ENCODE peak calls at places on chromosomes 12 and 14, in seven cellular contexts. F, Y, S, A, J, Q and K are unnamed samples.
A peak's percentile ranks its signal among the peaks of the same experiment; 100 is the strongest.

GRCh38 chr12:107243316-107243715 is 150.0 kb upstream of the CRY1 start:
- DNase-seq in Y (no peak), A (no peak), Q (no peak), J (no peak), S (no peak), F (no peak), K (no peak)

GRCh38 chr12:74780458-74781241 is 243.0 kb downstream of the ATXN7L3B start:
- DNase-seq in Y (peak; percentile 24), J (peak; percentile 36), S (no peak), F (no peak), A (no peak), Q (peak; percentile 81), K (no peak)

GRCh38 chr14:100656996-100657395 is 69.7 kb upstream of the DLK1 start:
- DNase-seq in S (no peak), Y (no peak), J (no peak), A (no peak), Q (no peak), F (no peak), K (no peak)

GRCh38 chr14:52305014-52305413 is 9.1 kb upstream of the PTGER2 start:
- DNase-seq in F (no peak), S (no peak), A (no peak), Q (no peak), J (no peak), Y (no peak), K (no peak)

GRCh38 chr14:100062602-100063001 is 2.6 kb upstream of the EVL start:
- DNase-seq in S (no peak), F (peak; percentile 60), A (no peak), Y (no peak), J (no peak), Q (no peak), K (no peak)

GRCh38 chr14:54669759-54670630 is 103.1 kb downstream of the SAMD4A start:
- DNase-seq in J (no peak), F (peak; percentile 72), A (peak; percentile 17), S (no peak), Q (peak; percentile 90), Y (peak; percentile 74), K (no peak)

GRCh38 chr14:101469382-101470251 is 91.7 kb upstream of the DIO3 start:
- DNase-seq in A (no peak), J (no peak), F (no peak), Y (no peak), Q (no peak), S (no peak), K (no peak)

GRCh38 chr12:124085419-124085818 is 112.4 kb downstream of the ZNF664 start:
- DNase-seq in J (no peak), S (no peak), A (no peak), Y (no peak), Q (no peak), F (no peak), K (no peak)

GRCh38 chr14:27845902-27846301 is 920.7 kb upstream of the FOXG1 start:
- DNase-seq in Y (no peak), F (no peak), Q (no peak), J (no peak), S (no peak), A (no peak), K (no peak)

GRCh38 chr14:58904771-58905170 is 267.0 kb downstream of the DACT1 start:
- DNase-seq in S (no peak), J (no peak), Q (peak; percentile 27), Y (no peak), A (no peak), F (no peak), K (no peak)

GRCh38 chr14:56172571-56172971 is 54.4 kb downstream of the PELI2 start:
- DNase-seq in Q (peak; percentile 71), J (no peak), Y (no peak), A (no peak), S (no peak), F (peak; percentile 49), K (no peak)

GRCh38 chr14:58760121-58760520 is 122.4 kb downstream of the DACT1 start:
- DNase-seq in J (peak; percentile 37), F (no peak), A (no peak), S (no peak), Q (no peak), Y (no peak), K (no peak)

GRCh38 chr12:14514154-14514842 is 53.4 kb downstream of the PLBD1 start:
- DNase-seq in J (no peak), S (peak; percentile 94), Y (peak; percentile 2), A (no peak), Q (no peak), F (peak; percentile 32), K (no peak)

GRCh38 chr12:120928864-120929652 is 24.9 kb upstream of the SPPL3 start:
- DNase-seq in Y (no peak), S (peak; percentile 80), Q (no peak), J (peak; percentile 21), A (no peak), F (no peak), K (no peak)

GRCh38 chr14:95787941-95788340 is 74.0 kb upstream of the TCL1A start:
- DNase-seq in S (no peak), A (no peak), Y (no peak), Q (no peak), F (no peak), J (no peak), K (no peak)

GRCh38 chr12:116138380-116138779 is 139.1 kb downstream of the MED13L start:
- DNase-seq in Y (no peak), A (no peak), Q (peak; percentile 29), F (no peak), J (no peak), S (peak; percentile 61), K (no peak)

GRCh38 chr12:14825256-14825655 is 11.3 kb upstream of the SMCO3 start:
- DNase-seq in Y (no peak), Q (no peak), F (no peak), J (no peak), S (no peak), A (no peak), K (no peak)

GRCh38 chr12:125330645-125331341 is 265.6 kb downstream of the AACS start:
- DNase-seq in S (peak; percentile 87), A (peak; percentile 1), J (peak; percentile 44), Y (peak; percentile 70), Q (peak; percentile 30), F (peak; percentile 3), K (peak; percentile 23)

GRCh38 chr12:70691018-70691672 is 53.9 kb upstream of the PTPRB start:
- DNase-seq in Y (no peak), J (peak; percentile 16), Q (peak; percentile 68), F (no peak), A (no peak), S (no peak), K (no peak)

GRCh38 chr12:120439646-120440247 is 1.8 kb downstream of the COX6A1 start:
- DNase-seq in F (peak; percentile 88), Y (peak; percentile 66), J (peak; percentile 62), S (peak; percentile 91), A (peak; percentile 51), Q (peak; percentile 66), K (peak; percentile 47)

GRCh38 chr12:52903855-52904508 is 894 bp downstream of the KRT8 start:
- DNase-seq in J (no peak), Y (peak; percentile 78), F (peak; percentile 48), A (no peak), Q (peak; percentile 61), S (peak; percentile 65), K (no peak)

GRCh38 chr12:25001311-25001710 is 52.4 kb upstream of the BCAT1 start:
- DNase-seq in S (no peak), Q (no peak), A (no peak), Y (no peak), F (no peak), J (peak; percentile 68), K (no peak)

GRCh38 chr12:53795927-53796326 is 44.1 kb upstream of the CISTR start:
- DNase-seq in J (peak; percentile 36), Q (no peak), F (no peak), A (no peak), Y (no peak), S (no peak), K (no peak)

GRCh38 chr14:103296007-103296406 is 38.0 kb upstream of the EIF5 start:
- DNase-seq in A (no peak), Y (no peak), J (no peak), F (no peak), Q (peak; percentile 67), S (no peak), K (no peak)

GRCh38 chr12:93078092-93078491 is 149.0 kb upstream of the EEA1 start:
- DNase-seq in S (no peak), A (no peak), J (no peak), F (no peak), Q (no peak), Y (no peak), K (no peak)

GRCh38 chr12:30152705-30153104 is 369.0 kb upstream of the TMTC1 start:
- DNase-seq in S (no peak), Y (no peak), Q (no peak), J (no peak), A (no peak), F (no peak), K (no peak)